ENCODE peak calls at places on chromosome 1, in nine cellular contexts. One of them, this sample, is unnamed.
A peak's percentile ranks its signal among the peaks of the same experiment; 100 is the strongest.

GRCh38 chr1:77687519-77687906 is 5.1 kb upstream of the ZZZ3 start:
- DNase-seq in GM12864: no peak
- DNase-seq in BJ: no peak
- DNase-seq in kidney epithelial cell: no peak
- DNase-seq in astrocyte of the cerebellum: no peak
- DNase-seq in heart right ventricle: no peak
- DNase-seq in K562: no peak
- DNase-seq in uterus: peak; percentile 16
- DNase-seq in bronchial epithelial cell: no peak
- DNase-seq in this sample: no peak

GRCh38 chr1:4510276-4510691 is 144.1 kb upstream of the AJAP1 start:
- DNase-seq in GM12864: no peak
- DNase-seq in BJ: no peak
- DNase-seq in kidney epithelial cell: no peak
- DNase-seq in astrocyte of the cerebellum: no peak
- DNase-seq in heart right ventricle: no peak
- DNase-seq in K562: no peak
- DNase-seq in uterus: no peak
- DNase-seq in bronchial epithelial cell: no peak
- DNase-seq in this sample: no peak

GRCh38 chr1:39352881-39353280 is 138.6 kb upstream of the BMP8A start:
- DNase-seq in GM12864: no peak
- DNase-seq in BJ: no peak
- DNase-seq in kidney epithelial cell: no peak
- DNase-seq in astrocyte of the cerebellum: no peak
- DNase-seq in heart right ventricle: no peak
- DNase-seq in K562: no peak
- DNase-seq in uterus: no peak
- DNase-seq in bronchial epithelial cell: no peak
- DNase-seq in this sample: no peak

GRCh38 chr1:224565186-224565585 is 50.9 kb upstream of the CNIH3 start:
- DNase-seq in GM12864: no peak
- DNase-seq in BJ: peak; percentile 62
- DNase-seq in kidney epithelial cell: peak; percentile 77
- DNase-seq in astrocyte of the cerebellum: peak; percentile 45
- DNase-seq in heart right ventricle: no peak
- DNase-seq in K562: no peak
- DNase-seq in uterus: no peak
- DNase-seq in bronchial epithelial cell: peak; percentile 97
- DNase-seq in this sample: peak; percentile 78

GRCh38 chr1:27042670-27043069 is 30.0 kb upstream of the TENT5B start:
- DNase-seq in GM12864: no peak
- DNase-seq in BJ: no peak
- DNase-seq in kidney epithelial cell: no peak
- DNase-seq in astrocyte of the cerebellum: no peak
- DNase-seq in heart right ventricle: no peak
- DNase-seq in K562: no peak
- DNase-seq in uterus: no peak
- DNase-seq in bronchial epithelial cell: no peak
- DNase-seq in this sample: no peak

GRCh38 chr1:192639607-192640368 is 3.8 kb downstream of the RGS13 start:
- DNase-seq in GM12864: no peak
- DNase-seq in BJ: peak; percentile 34
- DNase-seq in kidney epithelial cell: peak; percentile 53
- DNase-seq in astrocyte of the cerebellum: no peak
- DNase-seq in heart right ventricle: no peak
- DNase-seq in K562: no peak
- DNase-seq in uterus: no peak
- DNase-seq in bronchial epithelial cell: peak; percentile 75
- DNase-seq in this sample: no peak

GRCh38 chr1:201319631-201320030 is 36.3 kb downstream of the PKP1 start:
- DNase-seq in GM12864: no peak
- DNase-seq in BJ: no peak
- DNase-seq in kidney epithelial cell: no peak
- DNase-seq in astrocyte of the cerebellum: no peak
- DNase-seq in heart right ventricle: no peak
- DNase-seq in K562: no peak
- DNase-seq in uterus: no peak
- DNase-seq in bronchial epithelial cell: no peak
- DNase-seq in this sample: no peak

GRCh38 chr1:57163332-57163731 is 197.5 kb upstream of the C8B start:
- DNase-seq in GM12864: no peak
- DNase-seq in BJ: no peak
- DNase-seq in kidney epithelial cell: no peak
- DNase-seq in astrocyte of the cerebellum: no peak
- DNase-seq in heart right ventricle: no peak
- DNase-seq in K562: no peak
- DNase-seq in uterus: no peak
- DNase-seq in bronchial epithelial cell: no peak
- DNase-seq in this sample: no peak

GRCh38 chr1:53367503-53368313 is 39.8 kb upstream of the LRP8 start:
- DNase-seq in GM12864: peak; percentile 80
- DNase-seq in BJ: no peak
- DNase-seq in kidney epithelial cell: no peak
- DNase-seq in astrocyte of the cerebellum: no peak
- DNase-seq in heart right ventricle: no peak
- DNase-seq in K562: peak; percentile 43
- DNase-seq in uterus: no peak
- DNase-seq in bronchial epithelial cell: no peak
- DNase-seq in this sample: no peak

GRCh38 chr1:9631613-9632012 is 19.9 kb upstream of the PIK3CD start:
- DNase-seq in GM12864: no peak
- DNase-seq in BJ: no peak
- DNase-seq in kidney epithelial cell: no peak
- DNase-seq in astrocyte of the cerebellum: no peak
- DNase-seq in heart right ventricle: no peak
- DNase-seq in K562: no peak
- DNase-seq in uterus: no peak
- DNase-seq in bronchial epithelial cell: no peak
- DNase-seq in this sample: no peak

GRCh38 chr1:9630331-9631081 is 21.0 kb upstream of the PIK3CD start:
- DNase-seq in GM12864: no peak
- DNase-seq in BJ: no peak
- DNase-seq in kidney epithelial cell: no peak
- DNase-seq in astrocyte of the cerebellum: no peak
- DNase-seq in heart right ventricle: no peak
- DNase-seq in K562: no peak
- DNase-seq in uterus: no peak
- DNase-seq in bronchial epithelial cell: no peak
- DNase-seq in this sample: no peak

GRCh38 chr1:9626201-9626608 is 25.3 kb upstream of the PIK3CD start:
- DNase-seq in GM12864: peak; percentile 69
- DNase-seq in BJ: no peak
- DNase-seq in kidney epithelial cell: no peak
- DNase-seq in astrocyte of the cerebellum: no peak
- DNase-seq in heart right ventricle: no peak
- DNase-seq in K562: no peak
- DNase-seq in uterus: no peak
- DNase-seq in bronchial epithelial cell: peak; percentile 4
- DNase-seq in this sample: no peak

GRCh38 chr1:9628541-9629444 is 22.7 kb upstream of the PIK3CD start:
- DNase-seq in GM12864: peak; percentile 54
- DNase-seq in BJ: no peak
- DNase-seq in kidney epithelial cell: no peak
- DNase-seq in astrocyte of the cerebellum: no peak
- DNase-seq in heart right ventricle: no peak
- DNase-seq in K562: no peak
- DNase-seq in uterus: no peak
- DNase-seq in bronchial epithelial cell: no peak
- DNase-seq in this sample: no peak

GRCh38 chr1:9629445-9630201 is 21.9 kb upstream of the PIK3CD start:
- DNase-seq in GM12864: no peak
- DNase-seq in BJ: no peak
- DNase-seq in kidney epithelial cell: no peak
- DNase-seq in astrocyte of the cerebellum: no peak
- DNase-seq in heart right ventricle: peak; percentile 53
- DNase-seq in K562: no peak
- DNase-seq in uterus: no peak
- DNase-seq in bronchial epithelial cell: no peak
- DNase-seq in this sample: no peak
- H3K4me3 ChIP-seq in GM12864: peak overlapping the region; percentile 54
- H3K4me3 ChIP-seq in BJ: no peak overlapping the region
- H3K4me3 ChIP-seq in kidney epithelial cell: no peak overlapping the region
- H3K4me3 ChIP-seq in astrocyte of the cerebellum: no peak overlapping the region
- H3K4me3 ChIP-seq in heart right ventricle: peak overlapping the region; percentile 11
- H3K4me3 ChIP-seq in K562: no peak overlapping the region
- H3K4me3 ChIP-seq in uterus: no peak overlapping the region
- H3K4me3 ChIP-seq in bronchial epithelial cell: no peak overlapping the region
- H3K4me3 ChIP-seq in this sample: no peak overlapping the region

DNA sequence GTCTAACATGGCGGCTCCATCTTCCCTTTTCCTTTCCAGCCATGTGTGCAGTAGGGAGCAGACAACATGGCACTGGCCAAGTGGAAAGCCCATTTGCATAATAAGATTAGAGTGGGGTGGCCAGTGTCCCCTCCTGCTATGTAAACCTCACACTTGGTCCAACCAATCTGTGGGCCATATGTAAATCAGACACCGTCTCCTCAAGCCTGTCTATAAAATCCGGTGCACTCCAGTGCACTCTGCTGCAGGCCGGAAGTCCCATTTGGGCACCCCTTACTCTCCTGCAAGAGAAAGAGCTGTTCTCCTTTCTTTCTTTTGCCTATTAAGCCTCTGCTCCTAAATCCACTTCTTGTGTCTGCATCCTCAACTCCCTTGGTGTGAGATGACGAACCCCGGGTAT is 44.1 kb downstream of the OLFML3 start:
- DNase-seq in GM12864: no peak
- DNase-seq in BJ: no peak
- DNase-seq in kidney epithelial cell: no peak
- DNase-seq in astrocyte of the cerebellum: no peak
- DNase-seq in heart right ventricle: no peak
- DNase-seq in K562: no peak
- DNase-seq in uterus: no peak
- DNase-seq in bronchial epithelial cell: no peak
- DNase-seq in this sample: no peak
- TF ChIP-seq CTCF in GM12864: no peak
- TF ChIP-seq CTCF in BJ: no peak
- TF ChIP-seq CTCF in kidney epithelial cell: no peak
- TF ChIP-seq CTCF in astrocyte of the cerebellum: no peak
- TF ChIP-seq CTCF in heart right ventricle: no peak
- TF ChIP-seq CTCF in K562: no peak
- TF ChIP-seq CTCF in uterus: no peak
- TF ChIP-seq CTCF in bronchial epithelial cell: no peak
- TF ChIP-seq CTCF in this sample: no peak

GRCh38 chr1:100539836-100540536 is 2.0 kb downstream of the GPR88 start:
- DNase-seq in GM12864: no peak
- DNase-seq in BJ: no peak
- DNase-seq in kidney epithelial cell: no peak
- DNase-seq in astrocyte of the cerebellum: no peak
- DNase-seq in heart right ventricle: no peak
- DNase-seq in K562: no peak
- DNase-seq in uterus: no peak
- DNase-seq in bronchial epithelial cell: no peak
- DNase-seq in this sample: no peak

GRCh38 chr1:100536031-100536430 is 1.9 kb upstream of the GPR88 start:
- DNase-seq in GM12864: peak; percentile 61
- DNase-seq in BJ: no peak
- DNase-seq in kidney epithelial cell: no peak
- DNase-seq in astrocyte of the cerebellum: no peak
- DNase-seq in heart right ventricle: no peak
- DNase-seq in K562: no peak
- DNase-seq in uterus: no peak
- DNase-seq in bronchial epithelial cell: no peak
- DNase-seq in this sample: no peak

GRCh38 chr1:100535264-100535663 is 2.7 kb upstream of the GPR88 start:
- DNase-seq in GM12864: no peak
- DNase-seq in BJ: no peak
- DNase-seq in kidney epithelial cell: no peak
- DNase-seq in astrocyte of the cerebellum: no peak
- DNase-seq in heart right ventricle: no peak
- DNase-seq in K562: no peak
- DNase-seq in uterus: no peak
- DNase-seq in bronchial epithelial cell: no peak
- DNase-seq in this sample: no peak

GRCh38 chr1:100542264-100542663 is 4.3 kb downstream of the GPR88 start:
- DNase-seq in GM12864: no peak
- DNase-seq in BJ: no peak
- DNase-seq in kidney epithelial cell: no peak
- DNase-seq in astrocyte of the cerebellum: no peak
- DNase-seq in heart right ventricle: no peak
- DNase-seq in K562: no peak
- DNase-seq in uterus: no peak
- DNase-seq in bronchial epithelial cell: no peak
- DNase-seq in this sample: no peak

GRCh38 chr1:100538935-100539835 is 1.2 kb downstream of the GPR88 start:
- DNase-seq in GM12864: no peak
- DNase-seq in BJ: no peak
- DNase-seq in kidney epithelial cell: no peak
- DNase-seq in astrocyte of the cerebellum: no peak
- DNase-seq in heart right ventricle: no peak
- DNase-seq in K562: no peak
- DNase-seq in uterus: no peak
- DNase-seq in bronchial epithelial cell: no peak
- DNase-seq in this sample: no peak
- H3K4me3 ChIP-seq in GM12864: peak overlapping the region; percentile 37
- H3K4me3 ChIP-seq in BJ: peak overlapping the region; percentile 28
- H3K4me3 ChIP-seq in kidney epithelial cell: peak overlapping the region; percentile 30
- H3K4me3 ChIP-seq in astrocyte of the cerebellum: peak overlapping the region; percentile 30
- H3K4me3 ChIP-seq in heart right ventricle: peak overlapping the region; percentile 50
- H3K4me3 ChIP-seq in K562: no peak overlapping the region
- H3K4me3 ChIP-seq in uterus: peak overlapping the region; percentile 16
- H3K4me3 ChIP-seq in bronchial epithelial cell: peak overlapping the region; percentile 18
- H3K4me3 ChIP-seq in this sample: peak overlapping the region; percentile 22

DNA sequence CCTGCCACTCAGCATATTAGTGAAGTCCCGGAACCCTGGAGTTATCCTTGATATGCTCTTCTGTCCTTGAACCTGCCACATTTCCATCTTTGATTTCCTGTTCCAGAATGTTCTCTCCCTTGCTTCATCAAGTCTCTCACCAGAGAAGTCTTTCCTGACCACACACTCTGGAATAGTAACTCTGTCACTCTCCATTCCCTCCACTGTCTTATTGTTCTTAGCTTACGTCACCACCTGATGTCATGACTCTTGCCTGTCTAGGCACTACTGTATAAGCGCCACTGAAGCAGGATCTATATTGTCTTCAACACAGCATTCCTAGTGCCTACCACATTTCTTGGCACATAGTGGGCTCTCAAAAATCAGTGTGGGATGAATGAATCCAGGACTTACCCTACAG is 65.4 kb upstream of the SMYD2 start:
- DNase-seq in GM12864: no peak
- DNase-seq in BJ: no peak
- DNase-seq in kidney epithelial cell: no peak
- DNase-seq in astrocyte of the cerebellum: no peak
- DNase-seq in heart right ventricle: no peak
- DNase-seq in K562: no peak
- DNase-seq in uterus: no peak
- DNase-seq in bronchial epithelial cell: peak; percentile 68
- DNase-seq in this sample: no peak
- TF ChIP-seq CTCF in GM12864: no peak
- TF ChIP-seq CTCF in BJ: no peak
- TF ChIP-seq CTCF in kidney epithelial cell: no peak
- TF ChIP-seq CTCF in astrocyte of the cerebellum: no peak
- TF ChIP-seq CTCF in heart right ventricle: no peak
- TF ChIP-seq CTCF in K562: no peak
- TF ChIP-seq CTCF in uterus: no peak
- TF ChIP-seq CTCF in bronchial epithelial cell: no peak
- TF ChIP-seq CTCF in this sample: no peak

This sample was measured in HFF-Myc.